ENCODE peak calls at places on chromosomes 7 and 10, in six cellular contexts. N is neural crest cell, S is fibroblast of lung, O is MCF 10A, Q is gastrocnemius medialis, J is CD14-positive monocyte. P is an unnamed sample.

GRCh38 chr7:103063895-103064294 is 10.7 kb downstream of the FBXL13 start:
- DNase-seq in S (no peak), O (no peak), Q (no peak), J (no peak), N (no peak), P (no peak)

GRCh38 chr10:112782176-112782907 is 167.7 kb upstream of the TCF7L2 start:
- DNase-seq in N (no peak), J (no peak), S (no peak), O (no peak), Q (peak), P (no peak)

GRCh38 chr7:157250605-157251228 is 86.1 kb upstream of the DNAJB6 start:
- DNase-seq in Q (no peak), S (peak), O (peak), N (peak), J (peak), P (peak)

GRCh38 chr10:74640134-74640533 is 186.3 kb upstream of the KAT6B start:
- DNase-seq in N (no peak), S (peak), Q (no peak), O (peak), J (no peak), P (no peak)

GRCh38 chr7:64686493-64687184 is 20.7 kb downstream of the ZNF107 start:
- DNase-seq in J (no peak), S (no peak), O (no peak), N (no peak), Q (no peak), P (no peak)

GRCh38 chr7:102404005-102404861 is 8.1 kb downstream of the PRKRIP1 start:
- DNase-seq in J (peak), Q (no peak), O (peak), N (no peak), S (peak), P (peak)

GRCh38 chr10:13528875-13529713 is at the start of gene BEND7:
- DNase-seq in S (peak), Q (no peak), J (no peak), N (peak), O (no peak), P (no peak)

GRCh38 chr10:62020362-62020730 is 118.8 kb downstream of the ARID5B start:
- DNase-seq in O (no peak), J (no peak), N (no peak), S (no peak), Q (no peak), P (no peak)

GRCh38 chr7:1463685-1464223 is 4.5 kb upstream of the MICALL2 start:
- DNase-seq in O (no peak), Q (no peak), N (no peak), S (no peak), J (no peak), P (no peak)

GRCh38 chr10:86387221-86387794 is 20.7 kb upstream of the GRID1 start:
- DNase-seq in O (no peak), S (no peak), Q (no peak), J (no peak), N (no peak), P (no peak)

GRCh38 chr7:139620676-139621344 is 97.3 kb downstream of the CLEC2L start:
- DNase-seq in S (no peak), O (peak), J (no peak), Q (no peak), N (peak), P (no peak)

GRCh38 chr7:157861031-157861491 is 524.3 kb downstream of the DNAJB6 start:
- DNase-seq in S (no peak), Q (no peak), J (no peak), N (no peak), O (no peak), P (no peak)

GRCh38 chr10:114811769-114812353 is 9.7 kb upstream of the FHIP2A start:
- DNase-seq in J (no peak), N (no peak), S (no peak), O (no peak), Q (no peak), P (no peak)

GRCh38 chr10:68301790-68302502 is 29.9 kb upstream of the HNRNPH3 start:
- DNase-seq in Q (no peak), O (peak), N (no peak), J (no peak), S (peak), P (peak)

GRCh38 chr7:4174016-4174415 is 508.1 kb upstream of the FOXK1 start:
- DNase-seq in N (no peak), S (no peak), O (no peak), J (no peak), Q (no peak), P (no peak)

GRCh38 chr7:138890782-138891445 is 90.3 kb downstream of the KIAA1549 start:
- DNase-seq in O (no peak), J (no peak), S (peak), Q (no peak), N (no peak), P (peak)

GRCh38 chr10:61628875-61629513 is 33.7 kb upstream of the CABCOCO1 start:
- DNase-seq in S (peak), N (no peak), Q (no peak), J (no peak), O (peak), P (peak)

GRCh38 chr7:55873765-55874164 is 11.2 kb upstream of the SEPTIN14 start:
- DNase-seq in N (no peak), Q (no peak), O (no peak), J (no peak), S (no peak), P (no peak)

GRCh38 chr7:55877308-55877707 is 9.9 kb upstream of the ZNF713 start:
- DNase-seq in S (no peak), Q (no peak), N (no peak), J (no peak), O (no peak), P (no peak)

GRCh38 chr7:55871932-55872485 is 9.5 kb upstream of the SEPTIN14 start:
- DNase-seq in S (no peak), J (no peak), Q (no peak), O (no peak), N (no peak), P (no peak)
- TF ChIP-seq CTCF in S (no peak), J (no peak), Q (no peak), O (no peak), N (no peak), P (no peak)

DNA sequence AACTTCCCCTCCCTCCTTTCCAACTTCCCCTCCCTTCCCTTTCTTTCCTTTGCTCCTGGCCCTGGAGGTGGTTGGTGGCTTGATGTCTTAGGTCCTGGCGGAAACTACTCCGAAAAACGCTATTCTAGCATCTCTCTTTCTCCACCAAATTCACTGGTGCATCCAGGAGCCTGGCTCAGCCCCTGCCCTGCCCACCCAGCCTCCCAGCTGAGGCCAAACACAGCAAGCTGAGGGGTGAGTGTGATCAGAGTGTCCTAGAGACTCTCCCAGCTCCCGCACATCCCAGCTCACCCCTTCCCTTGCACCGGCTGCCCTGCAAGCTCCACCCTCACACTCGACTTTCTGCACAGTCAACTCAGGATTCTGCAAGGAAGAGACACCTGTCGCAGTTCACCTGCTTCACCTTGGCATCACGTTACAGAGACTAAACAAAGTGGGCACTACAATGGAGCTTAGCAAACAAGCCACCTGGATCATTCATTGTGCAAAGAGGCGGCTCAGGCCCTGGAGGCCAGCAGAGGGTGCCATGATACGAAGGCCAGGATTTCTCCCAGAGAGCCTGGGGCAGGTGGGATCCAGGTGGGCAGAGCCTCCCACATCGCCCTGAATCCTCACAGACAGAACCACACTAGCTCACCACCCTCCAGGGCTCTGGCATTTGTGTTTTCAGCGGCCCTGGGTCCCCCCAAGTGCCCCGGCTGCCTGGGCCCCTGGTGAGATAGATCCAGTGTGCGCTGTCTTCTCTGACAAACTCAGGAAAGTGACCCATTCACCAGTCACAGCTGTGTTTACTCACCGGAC is 169.7 kb downstream of the TCERG1L start:
- DNase-seq in O (no peak), J (no peak), S (no peak), N (no peak), Q (no peak), P (no peak)
- TF ChIP-seq CTCF in O (no peak), J (no peak), S (no peak), N (no peak), Q (no peak), P (no peak)

DNA sequence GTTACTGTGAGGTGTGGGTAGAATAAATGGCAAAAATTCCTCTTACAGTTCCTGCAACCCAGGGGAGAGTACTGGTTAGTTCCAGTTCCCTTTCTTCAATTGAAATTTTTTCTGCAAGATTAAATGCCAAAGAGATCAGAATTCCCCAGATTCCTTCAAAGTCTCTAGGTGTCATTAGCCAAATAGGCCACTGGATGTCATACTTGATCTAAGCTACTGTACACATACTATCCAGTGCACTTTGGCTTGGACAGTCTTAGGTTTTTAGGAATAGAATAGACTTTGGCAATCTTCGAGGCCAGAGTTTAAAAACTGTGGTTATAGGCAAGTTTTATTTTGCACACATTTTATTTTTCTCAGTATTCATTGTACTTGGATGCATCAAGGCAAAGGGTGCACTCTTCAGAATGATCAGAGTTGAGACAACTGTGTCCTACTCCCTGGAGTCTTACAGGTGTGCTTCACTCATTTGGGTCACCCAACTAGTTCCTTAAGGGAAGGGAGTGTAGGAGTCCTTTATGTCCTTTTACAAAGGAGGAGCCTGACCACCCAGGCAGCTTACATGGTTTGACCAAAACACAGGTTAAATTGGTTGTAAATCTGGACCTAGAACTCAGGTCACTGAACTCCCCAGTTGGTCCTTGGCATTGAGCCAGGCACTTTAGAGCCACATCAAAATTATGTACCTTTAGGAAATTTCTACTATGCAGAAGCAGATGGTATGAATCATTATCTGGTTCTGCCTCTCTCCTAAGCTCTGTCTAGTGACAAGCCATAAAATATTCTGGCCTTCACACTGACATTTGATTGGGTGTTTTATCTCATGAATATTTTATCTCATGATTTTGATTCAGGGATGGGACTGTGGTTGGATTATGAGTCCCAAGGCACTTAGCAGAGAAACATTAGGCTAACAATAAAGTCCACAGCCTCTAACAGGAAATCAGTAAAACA is 49.5 kb downstream of the ASAH2B start:
- DNase-seq in O (peak), S (peak), N (no peak), Q (no peak), J (no peak), P (peak)
- TF ChIP-seq CTCF in O (peak), S (peak), N (peak), Q (no peak), J (no peak), P (peak)

GRCh38 chr7:100111914-100112313 is 7.2 kb downstream of the TAF6 start:
- DNase-seq in J (no peak), N (no peak), Q (no peak), O (no peak), S (no peak), P (no peak)

GRCh38 chr7:100107125-100107737 is 5.8 kb downstream of the AP4M1 start:
- DNase-seq in Q (no peak), O (no peak), S (no peak), J (no peak), N (no peak), P (no peak)

GRCh38 chr7:100111156-100111555 is 8.0 kb downstream of the TAF6 start:
- DNase-seq in N (no peak), J (no peak), O (no peak), S (no peak), Q (no peak), P (no peak)

GRCh38 chr7:100107890-100108289 is 6.4 kb downstream of the AP4M1 start:
- DNase-seq in J (no peak), N (no peak), O (no peak), Q (no peak), S (no peak), P (no peak)

DNA sequence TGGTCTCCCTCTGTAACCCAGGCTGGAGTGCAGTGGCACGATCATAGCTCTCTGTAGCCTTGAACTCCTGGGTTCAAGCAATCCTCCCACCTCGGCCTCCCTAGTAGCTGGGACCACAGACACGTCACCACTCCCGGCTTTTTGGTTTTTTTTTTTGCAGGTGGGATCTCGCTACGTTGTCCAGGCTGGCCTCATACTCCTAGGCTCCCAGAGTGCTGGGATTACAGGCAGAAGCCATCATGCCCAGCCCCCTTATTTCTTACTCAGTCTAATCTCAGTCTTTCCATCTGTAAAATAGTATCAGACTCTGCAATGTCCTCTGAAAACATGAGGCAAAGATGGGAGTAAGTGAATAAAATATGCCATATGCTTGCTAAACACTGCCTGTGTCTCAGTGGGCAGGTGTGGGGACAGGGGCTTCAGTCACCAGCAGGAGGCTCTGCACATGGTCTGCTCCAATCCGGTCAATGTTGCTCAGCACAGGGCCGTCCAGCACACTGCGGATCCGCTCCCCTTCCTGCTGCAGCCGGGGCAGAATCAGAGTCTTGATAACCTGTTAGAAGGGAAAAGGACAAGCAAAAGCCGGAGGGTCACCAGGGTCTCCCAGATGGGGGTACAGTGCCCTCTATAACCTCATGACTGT is 8.2 kb downstream of the AP4M1 start:
- DNase-seq in N (no peak), O (no peak), Q (no peak), S (no peak), J (no peak), P (no peak)
- TF ChIP-seq CTCF in N (peak), O (no peak), Q (no peak), S (no peak), J (no peak), P (peak)

P was measured in HFFc6.